ENCODE peak calls at places on chromosomes 3 and 15, in six cellular contexts. C is tibial artery, O is foreskin fibroblast, H is A549, T is colonic mucosa, K is AG04450. N is an unnamed sample.

GRCh38 chr15:47750030-47750739 is 32.9 kb downstream of the SEMA6D start:
- DNase-seq in K (peak), T (no peak), H (no peak), C (no peak), O (peak), N (peak)

GRCh38 chr3:77329161-77329560 is 289.3 kb downstream of the ROBO2 start:
- DNase-seq in H (no peak), O (peak), K (no peak), C (no peak), T (no peak), N (peak)

GRCh38 chr15:77720617-77721016 is 87.9 kb upstream of the LINGO1 start:
- DNase-seq in C (no peak), H (no peak), K (no peak), O (no peak), T (no peak), N (no peak)

GRCh38 chr3:191292243-191292642 is 37.0 kb upstream of the CCDC50 start:
- DNase-seq in O (no peak), K (no peak), H (no peak), T (no peak), C (no peak), N (no peak)

GRCh38 chr3:30933478-30934207 is 39.2 kb upstream of the GADL1 start:
- DNase-seq in H (no peak), O (no peak), T (no peak), K (no peak), C (no peak), N (no peak)

GRCh38 chr3:186053954-186054353 is 54.9 kb downstream of the ETV5 start:
- DNase-seq in K (peak), H (no peak), C (no peak), T (no peak), O (peak), N (peak)

GRCh38 chr3:147846854-147847453 is 437.8 kb downstream of the ZIC1 start:
- DNase-seq in C (no peak), K (no peak), H (no peak), O (no peak), T (no peak), N (no peak)

GRCh38 chr3:194986208-194987043 is 284.5 kb downstream of the XXYLT1 start:
- DNase-seq in T (no peak), O (no peak), H (no peak), K (no peak), C (no peak), N (no peak)

GRCh38 chr15:49621327-49622210 is 721 bp downstream of the DTWD1 start:
- DNase-seq in C (no peak), H (peak), T (peak), K (no peak), O (peak), N (peak)

GRCh38 chr3:128804017-128804816 is 75.2 kb upstream of the ACAD9 start:
- DNase-seq in C (no peak), O (no peak), H (no peak), K (no peak), T (no peak), N (peak)

GRCh38 chr3:175422744-175423143 is 563.6 kb downstream of the NAALADL2 start:
- DNase-seq in C (no peak), O (no peak), K (no peak), T (no peak), H (no peak), N (no peak)
- TF ChIP-seq CTCF in C (no peak), O (no peak), K (no peak), T (no peak), H (no peak), N (no peak)

DNA sequence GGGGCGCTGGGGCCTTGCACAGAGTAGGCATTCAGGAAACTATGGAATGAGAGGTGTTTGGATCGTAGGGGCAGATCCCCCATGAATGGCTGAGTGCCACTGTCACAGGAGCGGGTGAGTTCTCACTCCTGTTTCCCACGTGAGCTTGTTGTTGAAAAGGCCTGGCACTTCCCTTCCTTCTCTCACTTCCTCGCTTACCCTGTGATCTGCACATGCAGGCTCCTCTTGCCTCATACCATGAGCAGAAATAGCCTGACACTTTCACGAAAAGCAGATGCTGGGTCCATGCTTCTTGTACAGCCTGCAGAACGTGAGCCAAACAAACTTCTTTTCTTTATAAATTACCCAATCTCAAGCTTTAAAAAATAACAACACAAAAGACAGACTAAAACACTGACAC is 55.4 kb downstream of the AGBL1 start:
- DNase-seq in H (no peak), T (peak), K (no peak), C (peak), O (no peak), N (no peak)
- H3K4me3 ChIP-seq in H (no peak), T (no peak), K (no peak), C (no peak), O (no peak), N (no peak)

GRCh38 chr3:19029837-19030835 is 118.2 kb upstream of the KCNH8 start:
- DNase-seq in C (no peak), T (no peak), K (no peak), H (no peak), O (no peak), N (no peak)
- TF ChIP-seq CTCF in C (no peak), T (no peak), K (no peak), H (no peak), O (no peak), N (no peak)

GRCh38 chr3:189235214-189235613 is 63.4 kb downstream of the TPRG1 start:
- DNase-seq in T (no peak), O (no peak), H (no peak), C (no peak), K (no peak), N (no peak)

GRCh38 chr3:189238071-189238470 is 66.3 kb downstream of the TPRG1 start:
- DNase-seq in O (no peak), C (no peak), H (no peak), K (no peak), T (no peak), N (no peak)

GRCh38 chr3:189237516-189237915 is 65.7 kb downstream of the TPRG1 start:
- DNase-seq in O (no peak), C (no peak), K (no peak), T (no peak), H (no peak), N (peak)

GRCh38 chr3:189233225-189233858 is 61.6 kb downstream of the TPRG1 start:
- DNase-seq in T (peak), O (peak), H (peak), K (peak), C (peak), N (peak)

DNA sequence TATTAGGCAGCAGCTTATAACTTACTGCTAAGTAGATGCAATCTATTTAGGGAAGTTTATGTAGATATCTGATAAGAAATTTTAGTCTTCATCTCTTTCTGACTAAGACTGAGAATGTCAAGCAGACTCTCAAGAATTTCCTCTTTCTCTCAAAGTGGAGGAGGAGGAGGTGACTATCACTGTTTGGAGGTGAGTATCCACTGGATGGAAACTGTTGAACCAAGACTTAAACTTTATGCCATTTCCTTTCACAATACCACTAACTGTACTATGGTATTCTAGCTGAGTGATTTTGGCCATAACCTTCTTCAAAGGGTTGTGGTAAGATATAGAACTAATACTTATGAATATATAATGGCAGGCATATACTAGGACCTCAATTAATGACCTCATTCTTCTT is 64.6 kb downstream of the TPRG1 start:
- DNase-seq in H (no peak), K (no peak), T (no peak), O (no peak), C (no peak), N (no peak)
- H3K4me3 ChIP-seq in H (no peak), K (no peak), T (no peak), O (no peak), C (no peak), N (no peak)

GRCh38 chr3:98573231-98573728 is 20.1 kb downstream of the CPOX start:
- DNase-seq in K (no peak), C (no peak), O (peak), H (no peak), T (no peak), N (peak)
- TF ChIP-seq CTCF in K (peak), C (no peak), O (peak), H (peak), T (no peak), N (peak)

DNA sequence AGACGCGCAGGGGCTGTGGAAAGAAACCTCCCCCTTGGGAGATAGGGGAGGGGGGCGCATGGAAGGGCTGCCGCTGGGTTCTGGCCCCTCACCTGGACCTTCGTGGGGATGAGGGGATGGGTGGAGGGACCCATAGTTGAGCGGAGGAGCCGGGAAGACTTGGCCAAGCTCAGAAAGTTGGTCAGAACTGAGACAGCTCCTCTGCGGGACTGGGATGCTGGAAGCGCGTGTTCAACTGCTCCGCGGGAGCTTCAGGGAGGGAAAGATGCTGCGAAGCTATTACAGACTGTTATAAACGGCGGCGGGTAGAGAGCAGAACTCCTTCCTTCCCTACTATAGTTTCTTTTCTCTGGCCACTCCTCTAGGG is 875 bp downstream of the SYNPR start:
- DNase-seq in C (no peak), H (no peak), T (no peak), K (no peak), O (peak), N (no peak)
- H3K4me3 ChIP-seq in C (no peak), H (no peak), T (no peak), K (no peak), O (no peak), N (no peak)

GRCh38 chr15:101135532-101136166 is 116.2 kb downstream of the CHSY1 start:
- DNase-seq in H (no peak), K (no peak), O (no peak), C (no peak), T (no peak), N (no peak)
- TF ChIP-seq CTCF in H (no peak), K (no peak), O (no peak), C (no peak), T (no peak), N (no peak)